ENCODE peak calls at places on chromosomes 1 and 21, in nine cellular contexts. P, R, E, X, Y, L, A, F and C are unnamed samples.

GRCh38 chr1:35539824-35540261 is 17.4 kb downstream of the KIAA0319L start:
- DNase-seq in P (no peak), R (no peak), E (no peak), X (no peak), Y (no peak), L (no peak), A (no peak), F (no peak), C (peak)

GRCh38 chr1:212225416-212225815 is 59.8 kb upstream of the PPP2R5A start:
- DNase-seq in P (no peak), R (no peak), E (no peak), X (no peak), Y (no peak), L (no peak), A (no peak), F (no peak), C (no peak)

GRCh38 chr1:154759196-154759595 is 110.9 kb downstream of the KCNN3 start:
- DNase-seq in P (no peak), R (peak), E (no peak), X (no peak), Y (no peak), L (no peak), A (peak), F (no peak), C (no peak)

GRCh38 chr1:70509996-70510876 is 99.2 kb downstream of the CTH start:
- DNase-seq in P (peak), R (no peak), E (peak), X (no peak), Y (no peak), L (no peak), A (no peak), F (no peak), C (peak)

GRCh38 chr21:37208056-37208705 is 59.0 kb downstream of the VPS26C start:
- DNase-seq in P (no peak), R (no peak), E (peak), X (peak), Y (no peak), L (peak), A (no peak), F (peak), C (peak)

GRCh38 chr1:40820911-40821693 is 37.5 kb downstream of the KCNQ4 start:
- DNase-seq in P (no peak), R (no peak), E (no peak), X (no peak), Y (no peak), L (no peak), A (no peak), F (no peak), C (no peak)

GRCh38 chr1:169680377-169681019 is 30.9 kb downstream of the SELL start:
- DNase-seq in P (no peak), R (no peak), E (no peak), X (no peak), Y (no peak), L (no peak), A (no peak), F (no peak), C (peak)

GRCh38 chr21:27104749-27105439 is 138.0 kb upstream of the ADAMTS5 start:
- DNase-seq in P (no peak), R (no peak), E (no peak), X (no peak), Y (no peak), L (no peak), A (no peak), F (no peak), C (no peak)

GRCh38 chr1:30106125-30106524 is 617.3 kb downstream of the MATN1 start:
- DNase-seq in P (no peak), R (no peak), E (no peak), X (peak), Y (no peak), L (peak), A (no peak), F (no peak), C (no peak)

GRCh38 chr1:203153989-203154821 is 21.4 kb downstream of the MYBPH start:
- DNase-seq in P (peak), R (no peak), E (no peak), X (no peak), Y (no peak), L (no peak), A (no peak), F (no peak), C (no peak)

GRCh38 chr1:6461538-6462411 is 4.2 kb downstream of the TNFRSF25 start:
- DNase-seq in P (no peak), R (no peak), E (no peak), X (no peak), Y (no peak), L (no peak), A (no peak), F (no peak), C (no peak)

GRCh38 chr1:174671826-174672225 is 224.1 kb downstream of the GPR52 start:
- DNase-seq in P (no peak), R (no peak), E (no peak), X (no peak), Y (no peak), L (no peak), A (no peak), F (no peak), C (no peak)

GRCh38 chr1:97996880-97997279 is 76.0 kb upstream of the DPYD start:
- DNase-seq in P (no peak), R (no peak), E (no peak), X (no peak), Y (no peak), L (no peak), A (no peak), F (no peak), C (no peak)